ENCODE peak calls at places on chromosomes 5 and 9, in nine cellular contexts. G is omental fat pad; R is activated CD4-positive, CD25-positive, alpha-beta regulatory T cell treated with anti-CD3 and anti-CD28 coated beads, Interleukin-2, amount 50 U/mL, for 72 hours; L is glutamatergic neuron; T is activated T-helper 2 cell treated with anti-CD3 and anti-CD28 coated beads, Interferon-gamma antibody, Interleukin-2, Interleukin-4, amounts not matched to agents 10 μg/mL and 5 μg/mL and 100 μg/mL, durations not matched to agents 14 hours and 24 hours and 36 hours; Q is kidney tubule cell; P is COR-L47; W is NCI-H1930; O is KBM-7. H is an unnamed sample.

GRCh38 chr5:133952729-133953567 is 15.5 kb downstream of the C5orf15 start:
- DNase-seq in G (no peak), R (no peak), L (no peak), T (no peak), Q (peak; percentile 81), P (no peak), W (no peak), O (no peak), H (no peak)

GRCh38 chr5:9440517-9440916 is 105.4 kb downstream of the SEMA5A start:
- DNase-seq in G (no peak), R (no peak), L (no peak), T (no peak), Q (peak; percentile 74), P (no peak), W (no peak), O (no peak), H (no peak)

GRCh38 chr9:21964925-21965385 is 29.2 kb downstream of the CDKN2A start:
- DNase-seq in G (no peak), R (peak; percentile 60), L (no peak), T (peak; percentile 58), Q (peak; percentile 57), P (no peak), W (no peak), O (no peak), H (no peak)

GRCh38 chr9:87686520-87687090 is 39.3 kb upstream of the CTSL start:
- DNase-seq in G (no peak), R (no peak), L (no peak), T (no peak), Q (no peak), P (no peak), W (no peak), O (no peak), H (no peak)

GRCh38 chr5:38827525-38827924 is 18.3 kb upstream of the OSMR start:
- DNase-seq in G (no peak), R (no peak), L (no peak), T (no peak), Q (no peak), P (no peak), W (no peak), O (no peak), H (no peak)

GRCh38 chr9:95317119-95317892 is at the start of gene FANCC:
- DNase-seq in G (peak; percentile 73), R (peak; percentile 88), L (peak; percentile 99), T (peak; percentile 78), Q (peak; percentile 86), P (peak; percentile 93), W (peak; percentile 89), O (peak; percentile 88), H (peak; percentile 77)

GRCh38 chr9:12162101-12162500 is 531.1 kb upstream of the TYRP1 start:
- DNase-seq in G (no peak), R (no peak), L (no peak), T (no peak), Q (no peak), P (no peak), W (no peak), O (no peak), H (no peak)

GRCh38 chr5:44603496-44604272 is 205.1 kb upstream of the MRPS30 start:
- DNase-seq in G (no peak), R (no peak), L (peak; percentile 26), T (no peak), Q (no peak), P (no peak), W (no peak), O (peak; percentile 4), H (no peak)

GRCh38 chr5:40578501-40579451 is 100.9 kb upstream of the PTGER4 start:
- DNase-seq in G (no peak), R (no peak), L (no peak), T (peak; percentile 19), Q (no peak), P (no peak), W (no peak), O (no peak), H (no peak)

GRCh38 chr5:45521067-45521466 is 175.1 kb downstream of the HCN1 start:
- DNase-seq in G (no peak), R (no peak), L (peak; percentile 70), T (no peak), Q (peak; percentile 59), P (no peak), W (peak; percentile 59), O (peak; percentile 27), H (peak; percentile 79)

H was measured in NCI-H2107.